ENCODE peak calls at places on chromosomes 16 and 17, in eight cellular contexts. F is GM06990; W is nephron progenitor cell; M is NCI-H345; Q is head of caudate nucleus; N is NCI-H1417 treated with DMSO at 0.1 percent for 48 hours; R is stimulated activated naive B cell treated with anti-CD40 and anti-IgM and Interleukin-4, amounts not matched to agents 10 μg/mL and 1 μg/mL and 100 μg/mL, for 72 hours; S is cerebellum. P is an unnamed sample.

GRCh38 chr17:64081802-64082799 is 47.8 kb downstream of the ERN1 start:
- DNase-seq in M (peak), Q (no peak), N (peak), F (peak), R (no peak), S (peak), W (no peak), P (peak)

GRCh38 chr17:81419333-81419885 is 24.2 kb downstream of the BAHCC1 start:
- DNase-seq in S (peak), Q (peak), F (no peak), R (no peak), M (peak), N (no peak), W (peak), P (no peak)

GRCh38 chr17:64741924-64742670 is 80.0 kb upstream of the SMURF2 start:
- DNase-seq in M (no peak), R (no peak), W (no peak), Q (no peak), N (no peak), S (no peak), F (no peak), P (no peak)

GRCh38 chr17:57420674-57421392 is 164.5 kb downstream of the MSI2 start:
- DNase-seq in R (no peak), S (no peak), N (peak), Q (no peak), M (peak), F (no peak), W (no peak), P (no peak)

GRCh38 chr16:66269631-66270332 is 96.7 kb upstream of the CDH5 start:
- DNase-seq in N (no peak), R (no peak), S (no peak), Q (peak), F (no peak), M (no peak), W (no peak), P (no peak)

GRCh38 chr16:53821957-53822625 is 118.1 kb downstream of the FTO start:
- DNase-seq in F (no peak), W (no peak), Q (no peak), M (no peak), R (no peak), S (no peak), N (no peak), P (no peak)

GRCh38 chr17:66403846-66404597 is 101.6 kb downstream of the PRKCA start:
- DNase-seq in F (no peak), W (no peak), M (no peak), R (no peak), Q (no peak), N (no peak), S (no peak), P (peak)

GRCh38 chr16:68396481-68396880 is 51.8 kb downstream of the SMPD3 start:
- DNase-seq in Q (no peak), N (no peak), S (no peak), F (no peak), M (peak), R (no peak), W (peak), P (no peak)

GRCh38 chr16:53414381-53414780 is 19.9 kb upstream of the RBL2 start:
- DNase-seq in N (no peak), M (no peak), W (no peak), F (no peak), R (no peak), Q (no peak), S (no peak), P (no peak)

GRCh38 chr17:80034977-80035686 is 540 bp downstream of the TBC1D16 start:
- DNase-seq in S (peak), M (no peak), N (no peak), R (peak), F (no peak), Q (no peak), W (peak), P (no peak)

GRCh38 chr17:36510636-36511035 is 24.0 kb downstream of the MYO19 start:
- DNase-seq in F (no peak), M (no peak), S (no peak), Q (no peak), R (no peak), W (no peak), N (no peak), P (no peak)

GRCh38 chr16:14629612-14629918 is 495 bp downstream of the PARN start:
- DNase-seq in F (no peak), W (no peak), Q (no peak), S (no peak), R (peak), M (no peak), N (no peak), P (no peak)

GRCh38 chr16:82011199-82011641 is at the start of gene SDR42E1:
- DNase-seq in R (peak), Q (no peak), S (no peak), W (no peak), M (no peak), N (no peak), F (peak), P (no peak)

GRCh38 chr16:50505714-50506542 is 42.3 kb upstream of the NKD1 start:
- DNase-seq in M (peak), F (no peak), S (no peak), N (no peak), R (no peak), W (peak), Q (no peak), P (no peak)

GRCh38 chr17:49588726-49589555 is 13.3 kb downstream of the NXPH3 start:
- DNase-seq in F (no peak), N (no peak), Q (no peak), S (no peak), W (no peak), M (no peak), R (no peak), P (no peak)

GRCh38 chr16:4593069-4593468 is 21.6 kb downstream of the UBALD1 start:
- DNase-seq in R (no peak), W (peak), Q (no peak), F (no peak), N (peak), S (no peak), M (peak), P (no peak)

GRCh38 chr17:9875441-9875840 is 29.6 kb downstream of the RCVRN start:
- DNase-seq in R (no peak), S (no peak), N (no peak), M (no peak), Q (no peak), F (no peak), W (no peak), P (no peak)

GRCh38 chr17:1229891-1230571 is 40.2 kb upstream of the BHLHA9 start:
- DNase-seq in R (no peak), M (no peak), Q (no peak), S (no peak), N (no peak), W (no peak), F (no peak), P (no peak)

GRCh38 chr17:75442168-75443103 is 14.0 kb upstream of the TMEM94 start:
- DNase-seq in R (no peak), S (no peak), N (no peak), W (no peak), Q (no peak), F (no peak), M (no peak), P (no peak)

GRCh38 chr17:68085751-68086445 is 50.4 kb downstream of the KPNA2 start:
- DNase-seq in R (no peak), M (no peak), Q (no peak), S (no peak), W (no peak), F (peak), N (no peak), P (no peak)

GRCh38 chr16:85989863-85990643 is 91.1 kb downstream of the IRF8 start:
- DNase-seq in R (no peak), N (no peak), F (no peak), S (no peak), Q (no peak), M (no peak), W (no peak), P (no peak)

GRCh38 chr17:63665527-63666214 is 34.3 kb downstream of the LIMD2 start:
- DNase-seq in M (no peak), N (no peak), Q (peak), W (no peak), F (no peak), R (peak), S (no peak), P (peak)

GRCh38 chr17:18246880-18247612 is 11.5 kb downstream of the FLII start:
- DNase-seq in Q (no peak), N (peak), W (peak), F (peak), S (no peak), M (peak), R (no peak), P (no peak)

GRCh38 chr17:50863221-50863843 is 2.8 kb downstream of the TOB1 start:
- DNase-seq in M (peak), W (peak), R (no peak), N (no peak), F (no peak), S (peak), Q (peak), P (no peak)

GRCh38 chr16:68800257-68800875 is 43.0 kb upstream of the TANGO6 start:
- DNase-seq in S (peak), W (peak), F (peak), N (peak), M (peak), Q (no peak), R (peak), P (peak)

GRCh38 chr17:17671369-17672119 is 9.7 kb upstream of the RAI1 start:
- DNase-seq in R (no peak), N (no peak), M (no peak), S (no peak), F (no peak), W (no peak), Q (no peak), P (no peak)

GRCh38 chr16:31785126-31785525 is 88.5 kb upstream of the ZNF267 start:
- DNase-seq in S (no peak), F (no peak), R (no peak), M (no peak), Q (no peak), W (no peak), N (no peak), P (no peak)

GRCh38 chr17:2500446-2500845 is 11.2 kb downstream of the METTL16 start:
- DNase-seq in Q (no peak), S (no peak), F (no peak), N (no peak), R (no peak), W (no peak), M (no peak), P (no peak)